ENCODE peak calls at places on chromosomes 6 and 20, in five cellular contexts. I, L, U, R and E are unnamed samples.

GRCh38 chr20:38880952-38881735 is 45.1 kb upstream of the FAM83D start:
- DNase-seq in I (no peak), L (no peak), U (no peak), R (no peak), E (no peak)

GRCh38 chr6:105781248-105781647 is 304.9 kb upstream of the PRDM1 start:
- DNase-seq in I (no peak), L (no peak), U (no peak), R (peak; percentile 21), E (no peak)

GRCh38 chr20:64041781-64042771 is 6.1 kb downstream of the C20orf204 start:
- DNase-seq in I (no peak), L (no peak), U (no peak), R (peak; percentile 62), E (no peak)

GRCh38 chr20:19138758-19139157 is 73.7 kb upstream of the SLC24A3 start:
- DNase-seq in I (no peak), L (no peak), U (no peak), R (no peak), E (no peak)

GRCh38 chr20:6689339-6689973 is 78.0 kb upstream of the BMP2 start:
- DNase-seq in I (no peak), L (no peak), U (no peak), R (no peak), E (no peak)

GRCh38 chr6:14799928-14800327 is 445.9 kb upstream of the JARID2 start:
- DNase-seq in I (peak; percentile 81), L (peak; percentile 75), U (no peak), R (peak; percentile 85), E (peak; percentile 50)

GRCh38 chr6:34598725-34599124 is 42.6 kb upstream of the SPDEF start:
- DNase-seq in I (peak; percentile 19), L (no peak), U (no peak), R (no peak), E (no peak)

GRCh38 chr6:133341607-133342158 is 100.5 kb downstream of the EYA4 start:
- DNase-seq in I (peak; percentile 93), L (peak; percentile 75), U (no peak), R (no peak), E (peak; percentile 66)

GRCh38 chr6:83193747-83194582 is 808 bp downstream of the RWDD2A start:
- DNase-seq in I (no peak), L (peak; percentile 18), U (peak; percentile 46), R (peak; percentile 57), E (peak; percentile 30)

GRCh38 chr20:58649288-58650180 is 1.5 kb upstream of the STX16 start:
- DNase-seq in I (no peak), L (no peak), U (no peak), R (no peak), E (no peak)

GRCh38 chr6:156731436-156731835 is 45.7 kb upstream of the ARID1B start:
- DNase-seq in I (peak; percentile 86), L (peak; percentile 12), U (no peak), R (no peak), E (no peak)

GRCh38 chr6:45681860-45682488 is 304.2 kb upstream of the SUPT3H start:
- DNase-seq in I (no peak), L (peak; percentile 1), U (no peak), R (no peak), E (no peak)

GRCh38 chr20:31678389-31679356 is 41.0 kb downstream of the COX4I2 start:
- DNase-seq in I (no peak), L (no peak), U (no peak), R (no peak), E (peak; percentile 86)

GRCh38 chr6:48229849-48230248 is 118.9 kb upstream of the PTCHD4 start:
- DNase-seq in I (no peak), L (no peak), U (no peak), R (no peak), E (no peak)

GRCh38 chr6:21201673-21202430 is 391.7 kb upstream of the SOX4 start:
- DNase-seq in I (no peak), L (no peak), U (no peak), R (no peak), E (no peak)

GRCh38 chr6:160534050-160534696 is 129.9 kb downstream of the LPA start:
- DNase-seq in I (peak; percentile 24), L (peak; percentile 36), U (peak; percentile 50), R (peak; percentile 76), E (peak; percentile 52)

GRCh38 chr20:53578492-53579222 is 15.0 kb downstream of the ZNF217 start:
- DNase-seq in I (peak; percentile 89), L (peak; percentile 90), U (no peak), R (peak; percentile 57), E (peak; percentile 94)

GRCh38 chr6:142356271-142356938 is 54.6 kb downstream of the ADGRG6 start:
- DNase-seq in I (peak; percentile 50), L (peak; percentile 29), U (no peak), R (no peak), E (no peak)

GRCh38 chr20:24959591-24960301 is 10.7 kb downstream of the CST7 start:
- DNase-seq in I (no peak), L (no peak), U (no peak), R (no peak), E (no peak)

GRCh38 chr20:30811896-30812671 is 445.4 kb upstream of the DEFB115 start:
- DNase-seq in I (peak; percentile 49), L (no peak), U (no peak), R (peak; percentile 79), E (no peak)

GRCh38 chr20:47576516-47577033 is 74.9 kb downstream of the NCOA3 start:
- DNase-seq in I (peak; percentile 90), L (peak; percentile 92), U (no peak), R (peak; percentile 81), E (peak; percentile 97)

GRCh38 chr20:11544029-11544678 is 373.5 kb upstream of the BTBD3 start:
- DNase-seq in I (peak; percentile 75), L (peak; percentile 84), U (no peak), R (no peak), E (peak; percentile 72)

GRCh38 chr6:118980063-118980462 is 45.1 kb upstream of the MCM9 start:
- DNase-seq in I (peak; percentile 31), L (peak; percentile 1), U (no peak), R (no peak), E (peak; percentile 21)

GRCh38 chr6:21071783-21072468 is 521.6 kb upstream of the SOX4 start:
- DNase-seq in I (no peak), L (no peak), U (no peak), R (no peak), E (no peak)

GRCh38 chr6:128666405-128666804 is 146.0 kb upstream of the PTPRK start:
- DNase-seq in I (no peak), L (no peak), U (no peak), R (no peak), E (no peak)

GRCh38 chr20:14543040-14543439 is 205.6 kb upstream of the FLRT3 start:
- DNase-seq in I (peak; percentile 13), L (no peak), U (no peak), R (no peak), E (no peak)

GRCh38 chr20:2619961-2620595 is 32.4 kb upstream of the NOP56 start:
- DNase-seq in I (peak; percentile 15), L (peak; percentile 29), U (no peak), R (no peak), E (peak; percentile 21)

GRCh38 chr6:109441069-109441816 is 719 bp downstream of the SMPD2 start:
- DNase-seq in I (peak; percentile 47), L (peak; percentile 60), U (no peak), R (peak; percentile 55), E (peak; percentile 40)

GRCh38 chr20:56200456-56200855 is 48.1 kb upstream of the MC3R start:
- DNase-seq in I (no peak), L (peak; percentile 48), U (no peak), R (peak; percentile 49), E (peak; percentile 10)

GRCh38 chr6:125868996-125869395 is 78.2 kb downstream of the NCOA7 start:
- DNase-seq in I (no peak), L (no peak), U (no peak), R (no peak), E (no peak)

GRCh38 chr20:7770578-7770977 is 169.7 kb downstream of the HAO1 start:
- DNase-seq in I (no peak), L (no peak), U (no peak), R (no peak), E (no peak)

GRCh38 chr6:63765828-63766227 is 130.2 kb downstream of the PHF3 start:
- DNase-seq in I (no peak), L (no peak), U (no peak), R (no peak), E (no peak)

DNA sequence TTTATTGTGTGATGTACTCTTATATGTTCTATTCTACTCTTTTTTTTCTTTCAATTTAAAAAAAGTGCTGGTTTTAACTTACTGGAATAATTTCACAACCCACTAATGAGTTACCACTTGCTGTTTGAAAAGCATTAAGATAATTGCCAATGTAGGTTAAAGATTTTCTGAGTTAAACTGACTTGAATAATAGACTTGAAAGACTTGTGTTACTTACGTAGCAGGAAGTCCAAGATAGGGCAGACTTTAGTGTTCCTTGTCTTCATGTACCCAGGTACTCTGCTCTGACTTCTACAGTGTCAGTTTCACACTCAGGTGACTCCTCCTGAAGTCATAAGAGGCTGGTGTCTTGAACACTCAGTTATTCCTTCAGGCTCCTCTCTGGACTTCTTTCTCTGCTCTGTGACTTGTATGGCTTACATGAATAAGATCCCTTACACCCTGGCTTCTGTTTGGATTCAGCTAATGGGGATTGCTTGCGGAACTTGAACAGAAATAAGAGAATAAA is 76.3 kb upstream of the SGK1 start:
- DNase-seq in I (no peak), L (no peak), U (no peak), R (no peak), E (no peak)
- TF ChIP-seq MAFK in I (no peak), L (no peak), U (no peak), R (no peak), E (no peak)

GRCh38 chr6:145875496-145876244 is 61.1 kb upstream of the FBXO30 start:
- DNase-seq in I (no peak), L (no peak), U (no peak), R (no peak), E (no peak)
- TF ChIP-seq MAFK in I (no peak), L (no peak), U (no peak), R (no peak), E (no peak)

GRCh38 chr6:130183271-130184222 is 39.2 kb downstream of the SAMD3 start:
- DNase-seq in I (no peak), L (no peak), U (no peak), R (no peak), E (no peak)
- TF ChIP-seq MAFK in I (no peak), L (no peak), U (no peak), R (no peak), E (no peak)

GRCh38 chr6:5753187-5753586 is 253.5 kb downstream of the NRN1 start:
- DNase-seq in I (no peak), L (no peak), U (no peak), R (no peak), E (no peak)
- TF ChIP-seq MAFK in I (no peak), L (no peak), U (no peak), R (no peak), E (no peak)